ENCODE peak calls at places on chromosomes 11 and 22, in five cellular contexts. U is left ventricle myocardium superior, N is left ventricle myocardium inferior, B is pancreas, O is GM13977. Y is an unnamed sample.

GRCh38 chr11:65172600-65172999 is 2.6 kb downstream of the SPDYC start:
- DNase-seq in U (no peak), N (no peak), B (no peak), O (no peak), Y (no peak)

GRCh38 chr11:9302448-9302847 is 11.9 kb downstream of the TMEM41B start:
- DNase-seq in U (no peak), N (no peak), B (no peak), O (no peak), Y (no peak)

GRCh38 chr22:38712496-38713207 is 6.9 kb downstream of the GTPBP1 start:
- DNase-seq in U (no peak), N (no peak), B (no peak), O (no peak), Y (peak; percentile 11)

GRCh38 chr11:2446590-2447252 is 1.9 kb downstream of the KCNQ1 start:
- DNase-seq in U (no peak), N (no peak), B (no peak), O (no peak), Y (peak; percentile 63)

GRCh38 chr11:66070604-66071325 is 693 bp downstream of the PACS1 start:
- DNase-seq in U (peak; percentile 79), N (peak; percentile 68), B (peak; percentile 50), O (peak; percentile 62), Y (peak; percentile 56)

GRCh38 chr11:130830563-130830950 is 85.7 kb downstream of the SNX19 start:
- DNase-seq in U (no peak), N (peak; percentile 29), B (no peak), O (no peak), Y (no peak)

GRCh38 chr11:59429924-59430516 is 3.8 kb upstream of the OR5A2 start:
- DNase-seq in U (no peak), N (no peak), B (peak; percentile 8), O (peak; percentile 57), Y (peak; percentile 4)

GRCh38 chr11:82858556-82859091 is 41.6 kb downstream of the PRCP start:
- DNase-seq in U (no peak), N (no peak), B (no peak), O (no peak), Y (no peak)

GRCh38 chr11:83051760-83052671 is 19.7 kb downstream of the RAB30 start:
- DNase-seq in U (peak; percentile 51), N (peak; percentile 48), B (peak; percentile 52), O (no peak), Y (no peak)

GRCh38 chr11:111642521-111642920 is 40.3 kb downstream of the SIK2 start:
- DNase-seq in U (no peak), N (no peak), B (no peak), O (no peak), Y (no peak)

GRCh38 chr11:119937412-119937811 is 200.5 kb downstream of the TRIM29 start:
- DNase-seq in U (no peak), N (no peak), B (no peak), O (no peak), Y (no peak)

GRCh38 chr11:128525411-128526243 is 61.7 kb downstream of the ETS1 start:
- DNase-seq in U (no peak), N (no peak), B (no peak), O (no peak), Y (no peak)

GRCh38 chr11:109037856-109038780 is 373.2 kb downstream of the DDX10 start:
- DNase-seq in U (no peak), N (no peak), B (no peak), O (no peak), Y (no peak)

GRCh38 chr11:73566422-73566821 is 31.5 kb downstream of the FAM168A start:
- DNase-seq in U (no peak), N (no peak), B (no peak), O (no peak), Y (no peak)

GRCh38 chr22:29062286-29062949 is 787 bp upstream of the C22orf31 start:
- DNase-seq in U (no peak), N (no peak), B (no peak), O (no peak), Y (no peak)

GRCh38 chr11:94521684-94522083 is 9.4 kb downstream of the C11orf97 start:
- DNase-seq in U (no peak), N (no peak), B (no peak), O (peak; percentile 26), Y (no peak)

GRCh38 chr11:128701086-128701485 is 7.2 kb downstream of the FLI1 start:
- DNase-seq in U (no peak), N (no peak), B (no peak), O (no peak), Y (no peak)

GRCh38 chr11:94806436-94806835 is 38.3 kb downstream of the AMOTL1 start:
- DNase-seq in U (no peak), N (no peak), B (no peak), O (no peak), Y (no peak)

GRCh38 chr22:38481871-38482332 is 14.0 kb downstream of the KDELR3 start:
- DNase-seq in U (no peak), N (no peak), B (no peak), O (no peak), Y (no peak)

GRCh38 chr22:19376247-19376646 is 55.3 kb downstream of the HIRA start:
- DNase-seq in U (no peak), N (no peak), B (no peak), O (no peak), Y (no peak)

GRCh38 chr22:19766506-19767426 is 6.2 kb downstream of the TBX1 start:
- DNase-seq in U (peak; percentile 74), N (peak; percentile 48), B (peak; percentile 31), O (peak; percentile 73), Y (peak; percentile 79)

GRCh38 chr11:1499261-1499890 is 12.8 kb upstream of the MOB2 start:
- DNase-seq in U (peak; percentile 25), N (no peak), B (no peak), O (no peak), Y (no peak)

GRCh38 chr22:41050873-41051272 is 41.5 kb upstream of the EP300 start:
- DNase-seq in U (no peak), N (no peak), B (no peak), O (no peak), Y (no peak)

GRCh38 chr11:71491531-71492329 is 35.3 kb upstream of the KRTAP5-7 start:
- DNase-seq in U (peak; percentile 12), N (no peak), B (no peak), O (no peak), Y (no peak)

GRCh38 chr11:67731583-67731982 is 57.2 kb upstream of the ALDH3B2 start:
- DNase-seq in U (no peak), N (no peak), B (no peak), O (no peak), Y (no peak)

GRCh38 chr22:28250036-28250695 is 331.1 kb upstream of the PITPNB start:
- DNase-seq in U (no peak), N (no peak), B (no peak), O (no peak), Y (no peak)

GRCh38 chr22:44160416-44160815 is 20.3 kb upstream of the PARVG start:
- DNase-seq in U (no peak), N (no peak), B (no peak), O (no peak), Y (no peak)

GRCh38 chr11:2194877-2195755 is 23.5 kb upstream of the TH start:
- DNase-seq in U (peak; percentile 54), N (no peak), B (no peak), O (peak; percentile 74), Y (no peak)

GRCh38 chr22:20957691-20958440 is 9.2 kb upstream of the AIFM3 start:
- DNase-seq in U (peak; percentile 62), N (peak; percentile 33), B (peak; percentile 29), O (peak; percentile 67), Y (peak; percentile 82)

GRCh38 chr22:40434745-40435144 is 64.4 kb downstream of the SGSM3 start:
- DNase-seq in U (no peak), N (no peak), B (no peak), O (no peak), Y (no peak)

GRCh38 chr11:58561394-58562102 is 14.1 kb downstream of the LPXN start:
- DNase-seq in U (no peak), N (no peak), B (no peak), O (no peak), Y (no peak)

GRCh38 chr11:64207247-64208085 is 945 bp downstream of the FERMT3 start:
- DNase-seq in U (peak; percentile 78), N (peak; percentile 69), B (no peak), O (peak; percentile 93), Y (peak; percentile 76)

GRCh38 chr22:32824531-32825315 is 23.2 kb downstream of the TIMP3 start:
- DNase-seq in U (no peak), N (no peak), B (no peak), O (no peak), Y (no peak)

GRCh38 chr11:117328414-117329010 is 858 bp downstream of the CEP164 start:
- DNase-seq in U (no peak), N (no peak), B (no peak), O (peak; percentile 42), Y (no peak)

GRCh38 chr11:72781063-72781312 is 12.9 kb downstream of the STARD10 start:
- DNase-seq in U (no peak), N (no peak), B (peak; percentile 79), O (no peak), Y (peak; percentile 68)

GRCh38 chr11:110279881-110280280 is 16.5 kb downstream of the RDX start:
- DNase-seq in U (no peak), N (no peak), B (no peak), O (no peak), Y (no peak)

GRCh38 chr22:42185915-42186439 is 55.4 kb upstream of the CYP2D6 start:
- DNase-seq in U (no peak), N (no peak), B (no peak), O (no peak), Y (no peak)

GRCh38 chr22:19905619-19906276 is 35.8 kb upstream of the COMT start:
- DNase-seq in U (no peak), N (no peak), B (no peak), O (no peak), Y (no peak)